ENCODE peak calls at places on chromosomes 12 and 14, in five cellular contexts. One of them, this sample, is unnamed.

GRCh38 chr12:56014205-56014604 is 6.6 kb upstream of the IKZF4 start:
- DNase-seq in GM12878: no peak
- DNase-seq in HepG2: no peak
- DNase-seq in A549: no peak
- DNase-seq in HCT116: no peak
- DNase-seq in this sample: no peak

GRCh38 chr14:90730367-90730766 is 85.9 kb downstream of the TTC7B start:
- DNase-seq in GM12878: no peak
- DNase-seq in HCT116: no peak
- DNase-seq in HepG2: no peak
- DNase-seq in A549: no peak
- DNase-seq in this sample: no peak

GRCh38 chr12:71655495-71655894 is 8.2 kb downstream of the ZFC3H1 start:
- DNase-seq in HepG2: no peak
- DNase-seq in HCT116: no peak
- DNase-seq in A549: no peak
- DNase-seq in GM12878: no peak
- DNase-seq in this sample: no peak

GRCh38 chr12:85681333-85681732 is 154.9 kb downstream of the RASSF9 start:
- DNase-seq in GM12878: no peak
- DNase-seq in HepG2: no peak
- DNase-seq in HCT116: no peak
- DNase-seq in A549: no peak
- DNase-seq in this sample: no peak

GRCh38 chr12:120825337-120825736 is 78.8 kb downstream of the SPPL3 start:
- DNase-seq in HCT116: no peak
- DNase-seq in A549: no peak
- DNase-seq in HepG2: peak
- DNase-seq in GM12878: no peak
- DNase-seq in this sample: no peak

GRCh38 chr12:38367506-38367905 is 50.9 kb downstream of the ALG10B start:
- DNase-seq in HCT116: no peak
- DNase-seq in HepG2: no peak
- DNase-seq in A549: no peak
- DNase-seq in GM12878: no peak
- DNase-seq in this sample: no peak

GRCh38 chr12:80868576-80868975 is 69.2 kb downstream of the LIN7A start:
- DNase-seq in GM12878: no peak
- DNase-seq in HepG2: no peak
- DNase-seq in A549: no peak
- DNase-seq in HCT116: no peak
- DNase-seq in this sample: no peak

GRCh38 chr12:10771132-10771733 is 31.2 kb downstream of the TAS2R7 start:
- DNase-seq in HepG2: peak
- DNase-seq in GM12878: no peak
- DNase-seq in A549: peak
- DNase-seq in HCT116: peak
- DNase-seq in this sample: peak

GRCh38 chr14:103528158-103528511 is 861 bp upstream of the TRMT61A start:
- DNase-seq in A549: no peak
- DNase-seq in HepG2: no peak
- DNase-seq in HCT116: no peak
- DNase-seq in GM12878: no peak
- DNase-seq in this sample: no peak

GRCh38 chr12:82650627-82651337 is 35.9 kb upstream of the TMTC2 start:
- DNase-seq in HepG2: peak
- DNase-seq in GM12878: peak
- DNase-seq in HCT116: peak
- DNase-seq in A549: peak
- DNase-seq in this sample: peak

GRCh38 chr14:71228711-71229110 is 321.5 kb downstream of the PCNX1 start:
- DNase-seq in GM12878: no peak
- DNase-seq in HCT116: no peak
- DNase-seq in A549: no peak
- DNase-seq in HepG2: peak
- DNase-seq in this sample: no peak

GRCh38 chr12:93908846-93909592 is 231.8 kb downstream of the CRADD start:
- DNase-seq in A549: peak
- DNase-seq in HCT116: no peak
- DNase-seq in GM12878: no peak
- DNase-seq in HepG2: no peak
- DNase-seq in this sample: no peak

GRCh38 chr12:18723752-18724151 is 14.1 kb downstream of the PLCZ1 start:
- DNase-seq in HepG2: no peak
- DNase-seq in GM12878: no peak
- DNase-seq in A549: peak
- DNase-seq in HCT116: peak
- DNase-seq in this sample: peak

GRCh38 chr12:5514545-5514944 is 82.6 kb downstream of the NTF3 start:
- DNase-seq in HepG2: no peak
- DNase-seq in HCT116: no peak
- DNase-seq in GM12878: no peak
- DNase-seq in A549: no peak
- DNase-seq in this sample: no peak

GRCh38 chr12:111757361-111758119 is 9.2 kb upstream of the ALDH2 start:
- DNase-seq in HCT116: no peak
- DNase-seq in HepG2: no peak
- DNase-seq in GM12878: no peak
- DNase-seq in A549: no peak
- DNase-seq in this sample: peak

GRCh38 chr12:28938056-28938455 is 211.0 kb upstream of the FAR2 start:
- DNase-seq in GM12878: no peak
- DNase-seq in A549: no peak
- DNase-seq in HepG2: no peak
- DNase-seq in HCT116: no peak
- DNase-seq in this sample: no peak

GRCh38 chr12:18970603-18971002 is 158.9 kb upstream of the PLEKHA5 start:
- DNase-seq in HCT116: no peak
- DNase-seq in A549: no peak
- DNase-seq in HepG2: no peak
- DNase-seq in GM12878: no peak
- DNase-seq in this sample: no peak

GRCh38 chr12:131124487-131125280 is 171.0 kb downstream of the ADGRD1 start:
- DNase-seq in HepG2: no peak
- DNase-seq in GM12878: no peak
- DNase-seq in HCT116: no peak
- DNase-seq in A549: no peak
- DNase-seq in this sample: no peak

DNA sequence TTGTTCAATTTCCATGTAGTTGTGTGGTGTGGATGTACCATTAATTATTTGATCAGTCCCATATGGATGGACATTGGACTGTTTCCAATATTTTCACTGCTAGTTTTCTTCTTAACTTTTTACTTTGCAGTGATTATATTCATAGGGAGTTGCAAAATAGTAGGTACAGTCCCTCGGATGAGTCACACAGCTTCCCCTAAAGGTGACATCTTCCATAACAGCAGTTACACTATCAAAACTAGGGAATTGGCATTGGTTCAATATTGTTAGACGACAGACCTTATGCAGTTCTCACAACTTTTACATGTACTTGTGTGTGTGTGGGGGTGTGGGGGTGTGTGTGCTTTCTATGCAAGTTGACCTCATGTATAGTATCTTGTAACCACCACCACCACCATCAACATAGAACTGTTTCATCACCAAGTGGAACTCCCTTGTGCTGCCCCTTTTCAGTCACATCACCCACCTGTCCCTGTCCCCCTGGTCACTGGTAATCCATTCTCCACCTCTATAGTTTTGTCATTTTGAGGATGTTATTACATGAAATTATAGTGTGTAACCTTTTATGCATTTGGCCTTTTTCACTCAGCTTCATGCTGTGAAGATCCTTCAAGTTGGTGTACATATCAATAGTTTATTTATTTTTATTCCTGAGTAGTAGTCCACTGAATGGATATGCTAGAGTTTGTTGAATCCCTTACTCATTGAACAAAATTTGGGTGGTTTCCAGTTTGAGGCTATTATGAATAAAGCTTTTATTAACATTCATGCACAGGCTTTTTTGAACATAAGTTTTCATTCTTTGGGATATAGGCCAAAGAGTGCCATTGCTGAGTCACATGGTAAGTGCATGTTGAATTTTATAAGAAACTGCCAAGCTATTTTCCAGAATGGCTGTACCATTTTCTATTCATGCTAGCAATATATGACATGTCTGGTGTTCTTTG is 59.3 kb upstream of the CAPRIN2 start:
- DNase-seq in GM12878: no peak
- DNase-seq in HCT116: no peak
- DNase-seq in HepG2: no peak
- DNase-seq in A549: no peak
- DNase-seq in this sample: no peak
- TF ChIP-seq MAX in GM12878: no peak
- TF ChIP-seq MAX in HCT116: no peak
- TF ChIP-seq MAX in HepG2: no peak
- TF ChIP-seq MAX in A549: no peak
- TF ChIP-seq MAX in this sample: no peak

GRCh38 chr14:105045710-105046326 is 19.4 kb downstream of the GPR132 start:
- DNase-seq in HCT116: peak
- DNase-seq in HepG2: peak
- DNase-seq in GM12878: no peak
- DNase-seq in A549: peak
- DNase-seq in this sample: peak
- H3K4me3 ChIP-seq in HCT116: peak
- H3K4me3 ChIP-seq in HepG2: no peak
- H3K4me3 ChIP-seq in GM12878: no peak
- H3K4me3 ChIP-seq in A549: peak
- H3K4me3 ChIP-seq in this sample: no peak

GRCh38 chr14:102508774-102509743 is 517 bp downstream of the ANKRD9 start:
- DNase-seq in HCT116: no peak
- DNase-seq in A549: peak
- DNase-seq in HepG2: no peak
- DNase-seq in GM12878: no peak
- DNase-seq in this sample: peak

GRCh38 chr14:102507026-102507860 is 2.3 kb downstream of the ANKRD9 start:
- DNase-seq in HepG2: no peak
- DNase-seq in HCT116: no peak
- DNase-seq in GM12878: no peak
- DNase-seq in A549: no peak
- DNase-seq in this sample: no peak

GRCh38 chr14:102509744-102510615 is at the start of gene ANKRD9:
- DNase-seq in HepG2: peak
- DNase-seq in GM12878: peak
- DNase-seq in A549: peak
- DNase-seq in HCT116: peak
- DNase-seq in this sample: peak

GRCh38 chr14:102507891-102508312 is 1.7 kb downstream of the ANKRD9 start:
- DNase-seq in GM12878: no peak
- DNase-seq in HCT116: no peak
- DNase-seq in HepG2: no peak
- DNase-seq in A549: peak
- DNase-seq in this sample: no peak

DNA sequence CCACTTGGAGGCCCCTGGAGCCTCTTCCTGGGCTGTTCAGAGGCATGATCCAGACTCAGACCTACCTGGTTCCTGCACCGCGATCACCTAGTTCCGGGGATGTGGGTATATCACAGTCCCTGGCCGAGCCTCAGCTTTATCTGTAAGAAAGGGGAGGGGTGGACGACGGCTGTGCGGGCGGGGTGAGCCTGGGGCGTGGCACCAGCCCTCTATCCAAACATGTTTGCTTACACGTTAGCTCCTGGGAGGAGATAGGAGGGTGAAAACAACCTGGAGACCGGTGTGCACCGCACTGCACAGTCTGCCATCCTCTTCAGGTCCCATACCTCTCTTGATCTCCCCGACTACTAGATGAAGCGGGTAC is 1.2 kb downstream of the ANKRD9 start:
- DNase-seq in GM12878: no peak
- DNase-seq in HCT116: no peak
- DNase-seq in A549: peak
- DNase-seq in HepG2: peak
- DNase-seq in this sample: no peak
- TF ChIP-seq POLR2A in GM12878: no peak
- TF ChIP-seq POLR2A in HCT116: no peak
- TF ChIP-seq POLR2A in A549: no peak
- TF ChIP-seq POLR2A in HepG2: peak
- TF ChIP-seq POLR2A in this sample: no peak

GRCh38 chr14:74661726-74662450 is 49.9 kb upstream of the LTBP2 start:
- DNase-seq in HCT116: no peak
- DNase-seq in A549: no peak
- DNase-seq in GM12878: no peak
- DNase-seq in HepG2: no peak
- DNase-seq in this sample: no peak
- TF ChIP-seq MAX in HCT116: no peak
- TF ChIP-seq MAX in A549: no peak
- TF ChIP-seq MAX in GM12878: no peak
- TF ChIP-seq MAX in HepG2: no peak
- TF ChIP-seq MAX in this sample: no peak

GRCh38 chr12:1668833-1669543 is 21.9 kb upstream of the ADIPOR2 start:
- DNase-seq in GM12878: no peak
- DNase-seq in HCT116: no peak
- DNase-seq in A549: no peak
- DNase-seq in HepG2: peak
- DNase-seq in this sample: peak
- H3K4me3 ChIP-seq in GM12878: no peak
- H3K4me3 ChIP-seq in HCT116: no peak
- H3K4me3 ChIP-seq in A549: no peak
- H3K4me3 ChIP-seq in HepG2: peak
- H3K4me3 ChIP-seq in this sample: peak

GRCh38 chr12:6606331-6607131 is 648 bp downstream of the CHD4 start:
- DNase-seq in GM12878: no peak
- DNase-seq in A549: peak
- DNase-seq in HepG2: peak
- DNase-seq in HCT116: no peak
- DNase-seq in this sample: peak
- TF ChIP-seq POLR2A in GM12878: peak
- TF ChIP-seq POLR2A in A549: no peak
- TF ChIP-seq POLR2A in HepG2: no peak
- TF ChIP-seq POLR2A in HCT116: no peak
- TF ChIP-seq POLR2A in this sample: no peak